ENCODE peak calls at places on chromosome 21, in four cellular contexts. One of them, this sample, is unnamed. For H3K4me1, the result is how much of the 10 kb centered on the place peaks cover.

GRCh38 chr21:9008636-9009035 is 1512.7 kb upstream of the TPTE start:
- DNase-seq in transverse colon: no peak
- DNase-seq in Peyer's patch: no peak
- DNase-seq in upper lobe of left lung: no peak
- DNase-seq in this sample: no peak

GRCh38 chr21:15138475-15138874 is 73.7 kb upstream of the NRIP1 start:
- DNase-seq in transverse colon: peak
- DNase-seq in Peyer's patch: peak
- DNase-seq in upper lobe of left lung: no peak
- DNase-seq in this sample: no peak

GRCh38 chr21:17406202-17406601 is 106.6 kb upstream of the CXADR start:
- DNase-seq in transverse colon: no peak
- DNase-seq in Peyer's patch: no peak
- DNase-seq in upper lobe of left lung: no peak
- DNase-seq in this sample: no peak

GRCh38 chr21:37232274-37233018 is 34.7 kb downstream of the VPS26C start:
- DNase-seq in transverse colon: no peak
- DNase-seq in Peyer's patch: peak
- DNase-seq in upper lobe of left lung: no peak
- DNase-seq in this sample: no peak

GRCh38 chr21:34598931-34599400 is 15.9 kb downstream of the RCAN1 start:
- DNase-seq in transverse colon: no peak
- DNase-seq in Peyer's patch: peak
- DNase-seq in upper lobe of left lung: no peak
- DNase-seq in this sample: no peak

GRCh38 chr21:36080386-36080785 is 10.6 kb downstream of the CBR1 start:
- DNase-seq in transverse colon: no peak
- DNase-seq in Peyer's patch: no peak
- DNase-seq in upper lobe of left lung: no peak
- DNase-seq in this sample: no peak

GRCh38 chr21:25607151-25607811 is at the start of gene MRPL39:
- DNase-seq in transverse colon: peak
- DNase-seq in Peyer's patch: peak
- DNase-seq in upper lobe of left lung: peak
- DNase-seq in this sample: peak

GRCh38 chr21:23936224-23936623 is 1671.1 kb downstream of the MRPL39 start:
- DNase-seq in transverse colon: no peak
- DNase-seq in Peyer's patch: no peak
- DNase-seq in upper lobe of left lung: no peak
- DNase-seq in this sample: no peak

GRCh38 chr21:37364722-37365121 is 1.9 kb upstream of the DYRK1A start:
- DNase-seq in transverse colon: no peak
- DNase-seq in Peyer's patch: no peak
- DNase-seq in upper lobe of left lung: no peak
- DNase-seq in this sample: no peak

GRCh38 chr21:16419188-16419874 is 689.5 kb downstream of the USP25 start:
- DNase-seq in transverse colon: peak
- DNase-seq in Peyer's patch: peak
- DNase-seq in upper lobe of left lung: no peak
- DNase-seq in this sample: peak

GRCh38 chr21:36478207-36478701 is 1.7 kb downstream of the CLDN14 start:
- DNase-seq in transverse colon: no peak
- DNase-seq in Peyer's patch: no peak
- DNase-seq in upper lobe of left lung: no peak
- DNase-seq in this sample: no peak

GRCh38 chr21:34846601-34847112 is 177.9 kb downstream of the CLIC6 start:
- DNase-seq in transverse colon: peak
- DNase-seq in Peyer's patch: no peak
- DNase-seq in upper lobe of left lung: no peak
- DNase-seq in this sample: no peak

GRCh38 chr21:37159053-37159776 is 86.2 kb downstream of the TTC3 start:
- DNase-seq in transverse colon: no peak
- DNase-seq in Peyer's patch: no peak
- DNase-seq in upper lobe of left lung: no peak
- DNase-seq in this sample: no peak

GRCh38 chr21:26169061-26169610 is 1.4 kb downstream of the APP start:
- DNase-seq in transverse colon: peak
- DNase-seq in Peyer's patch: peak
- DNase-seq in upper lobe of left lung: no peak
- DNase-seq in this sample: peak

GRCh38 chr21:16086121-16086520 is 356.3 kb downstream of the USP25 start:
- DNase-seq in transverse colon: no peak
- DNase-seq in Peyer's patch: no peak
- DNase-seq in upper lobe of left lung: no peak
- DNase-seq in this sample: no peak

GRCh38 chr21:14833952-14834351 is 230.8 kb downstream of the NRIP1 start:
- DNase-seq in transverse colon: no peak
- DNase-seq in Peyer's patch: no peak
- DNase-seq in upper lobe of left lung: no peak
- DNase-seq in this sample: no peak

GRCh38 chr21:15037894-15038293 is 26.9 kb downstream of the NRIP1 start:
- DNase-seq in transverse colon: no peak
- DNase-seq in Peyer's patch: no peak
- DNase-seq in upper lobe of left lung: no peak
- DNase-seq in this sample: no peak

GRCh38 chr21:17389311-17389710 is 123.5 kb upstream of the CXADR start:
- DNase-seq in transverse colon: no peak
- DNase-seq in Peyer's patch: no peak
- DNase-seq in upper lobe of left lung: no peak
- DNase-seq in this sample: no peak

GRCh38 chr21:18636897-18637296 is 233.3 kb upstream of the TMPRSS15 start:
- DNase-seq in transverse colon: no peak
- DNase-seq in Peyer's patch: no peak
- DNase-seq in upper lobe of left lung: no peak
- DNase-seq in this sample: no peak

GRCh38 chr21:28509031-28509430 is 483.6 kb downstream of the LTN1 start:
- DNase-seq in transverse colon: no peak
- DNase-seq in Peyer's patch: no peak
- DNase-seq in upper lobe of left lung: no peak
- DNase-seq in this sample: no peak

GRCh38 chr21:37198989-37199924 is 67.9 kb downstream of the VPS26C start:
- DNase-seq in transverse colon: no peak
- DNase-seq in Peyer's patch: no peak
- DNase-seq in upper lobe of left lung: no peak
- DNase-seq in this sample: no peak

GRCh38 chr21:41873005-41873404 is 6.1 kb downstream of the PRDM15 start:
- DNase-seq in transverse colon: no peak
- DNase-seq in Peyer's patch: no peak
- DNase-seq in upper lobe of left lung: no peak
- DNase-seq in this sample: no peak
- H3K4me1 ChIP-seq in transverse colon: under half
- H3K4me1 ChIP-seq in Peyer's patch: under half
- H3K4me1 ChIP-seq in upper lobe of left lung: under half
- H3K4me1 ChIP-seq in this sample: under half

DNA sequence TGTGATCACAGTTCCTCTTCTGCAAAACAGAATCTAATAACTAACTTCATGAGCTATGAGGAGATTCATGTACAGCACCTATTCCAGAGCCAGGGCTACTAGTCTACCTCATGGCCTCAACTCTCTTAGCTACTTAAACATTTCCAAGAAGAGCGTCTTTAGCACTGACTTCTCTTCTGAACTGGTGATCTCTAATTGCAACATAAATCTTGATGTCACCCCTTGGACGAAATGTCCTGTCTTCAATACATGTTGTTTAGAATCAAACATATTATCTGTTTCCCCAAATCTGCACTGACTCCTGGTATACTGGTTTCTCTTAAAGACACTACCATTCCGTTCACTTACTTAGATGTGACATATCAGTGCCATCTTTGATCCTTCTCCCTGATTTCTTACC is 88.2 kb downstream of the GRIK1 start:
- DNase-seq in transverse colon: no peak
- DNase-seq in Peyer's patch: no peak
- DNase-seq in upper lobe of left lung: no peak
- DNase-seq in this sample: no peak
- TF ChIP-seq POLR2A in transverse colon: no peak
- TF ChIP-seq POLR2A in Peyer's patch: no peak
- TF ChIP-seq POLR2A in upper lobe of left lung: no peak
- TF ChIP-seq POLR2A in this sample: no peak

GRCh38 chr21:31616216-31616615 is 43.3 kb upstream of the SOD1 start:
- DNase-seq in transverse colon: no peak
- DNase-seq in Peyer's patch: no peak
- DNase-seq in upper lobe of left lung: no peak
- DNase-seq in this sample: no peak

GRCh38 chr21:31609081-31609480 is 50.4 kb upstream of the SOD1 start:
- DNase-seq in transverse colon: no peak
- DNase-seq in Peyer's patch: no peak
- DNase-seq in upper lobe of left lung: no peak
- DNase-seq in this sample: no peak

GRCh38 chr21:31614705-31615104 is 44.8 kb upstream of the SOD1 start:
- DNase-seq in transverse colon: no peak
- DNase-seq in Peyer's patch: no peak
- DNase-seq in upper lobe of left lung: no peak
- DNase-seq in this sample: no peak

GRCh38 chr21:31611445-31611844 is 48.0 kb upstream of the SOD1 start:
- DNase-seq in transverse colon: no peak
- DNase-seq in Peyer's patch: no peak
- DNase-seq in upper lobe of left lung: no peak
- DNase-seq in this sample: no peak

GRCh38 chr21:31612889-31613785 is 46.4 kb upstream of the SOD1 start:
- DNase-seq in transverse colon: no peak
- DNase-seq in Peyer's patch: no peak
- DNase-seq in upper lobe of left lung: peak
- DNase-seq in this sample: no peak
- H3K4me1 ChIP-seq in transverse colon: under half
- H3K4me1 ChIP-seq in Peyer's patch: under half
- H3K4me1 ChIP-seq in upper lobe of left lung: under half
- H3K4me1 ChIP-seq in this sample: under half

DNA sequence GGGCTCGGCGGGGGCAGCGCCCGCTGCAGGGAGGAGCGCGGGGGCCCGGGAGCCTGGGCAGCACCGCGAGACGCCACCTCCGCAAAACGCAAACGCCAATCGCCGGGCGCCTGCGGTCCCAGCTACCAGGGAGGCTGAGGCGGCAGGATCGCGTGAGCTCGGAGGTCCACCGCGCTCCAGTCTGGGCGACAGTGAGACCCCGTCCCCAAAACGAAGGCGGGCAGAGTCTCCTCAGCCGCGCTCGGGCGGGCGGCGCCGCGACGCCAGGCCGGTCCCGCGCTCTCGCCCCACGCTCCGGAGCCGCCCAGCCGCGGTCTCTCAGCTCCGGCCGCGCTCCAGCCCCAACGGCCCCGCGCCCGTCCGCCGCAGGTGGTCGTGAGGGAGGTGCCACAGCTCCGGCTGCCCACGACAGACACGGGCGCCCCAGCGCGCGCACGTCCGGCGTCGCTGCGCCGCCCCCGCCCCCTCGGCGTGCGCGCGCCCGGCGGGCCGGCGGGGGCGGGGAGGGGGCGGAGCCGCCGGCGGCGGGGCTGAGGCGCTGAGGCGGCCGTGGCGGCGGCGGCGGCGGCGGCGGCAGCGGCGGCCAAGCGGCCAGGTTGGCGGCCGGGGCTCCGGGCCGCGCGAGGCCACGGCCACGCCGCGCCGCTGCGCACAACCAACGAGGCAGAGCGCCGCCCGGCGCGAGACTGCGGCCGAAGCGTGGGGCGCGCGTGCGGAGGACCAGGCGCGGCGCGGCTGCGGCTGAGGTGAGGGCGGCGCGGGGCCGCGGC is at the start of gene ADARB1:
- DNase-seq in transverse colon: peak
- DNase-seq in Peyer's patch: peak
- DNase-seq in upper lobe of left lung: peak
- DNase-seq in this sample: peak
- TF ChIP-seq POLR2A in transverse colon: no peak
- TF ChIP-seq POLR2A in Peyer's patch: peak
- TF ChIP-seq POLR2A in upper lobe of left lung: peak
- TF ChIP-seq POLR2A in this sample: no peak

GRCh38 chr21:43919871-43920801 is 55.1 kb downstream of the AGPAT3 start:
- DNase-seq in transverse colon: no peak
- DNase-seq in Peyer's patch: no peak
- DNase-seq in upper lobe of left lung: no peak
- DNase-seq in this sample: no peak
- H3K4me1 ChIP-seq in transverse colon: under half
- H3K4me1 ChIP-seq in Peyer's patch: under half
- H3K4me1 ChIP-seq in upper lobe of left lung: under half
- H3K4me1 ChIP-seq in this sample: under half

GRCh38 chr21:32569261-32570230 is 15.8 kb downstream of the TCP10L start:
- DNase-seq in transverse colon: peak
- DNase-seq in Peyer's patch: peak
- DNase-seq in upper lobe of left lung: peak
- DNase-seq in this sample: peak
- TF ChIP-seq POLR2A in transverse colon: peak
- TF ChIP-seq POLR2A in Peyer's patch: no peak
- TF ChIP-seq POLR2A in upper lobe of left lung: peak
- TF ChIP-seq POLR2A in this sample: no peak

GRCh38 chr21:33267250-33267649 is 1.1 kb downstream of the IL10RB start:
- DNase-seq in transverse colon: no peak
- DNase-seq in Peyer's patch: no peak
- DNase-seq in upper lobe of left lung: no peak
- DNase-seq in this sample: no peak

GRCh38 chr21:33268392-33268735 is 2.2 kb downstream of the IL10RB start:
- DNase-seq in transverse colon: peak
- DNase-seq in Peyer's patch: no peak
- DNase-seq in upper lobe of left lung: no peak
- DNase-seq in this sample: no peak

GRCh38 chr21:33270986-33271385 is 4.8 kb downstream of the IL10RB start:
- DNase-seq in transverse colon: no peak
- DNase-seq in Peyer's patch: no peak
- DNase-seq in upper lobe of left lung: no peak
- DNase-seq in this sample: no peak

GRCh38 chr21:33266784-33267135 is 593 bp downstream of the IL10RB start:
- DNase-seq in transverse colon: peak
- DNase-seq in Peyer's patch: peak
- DNase-seq in upper lobe of left lung: no peak
- DNase-seq in this sample: no peak

DNA sequence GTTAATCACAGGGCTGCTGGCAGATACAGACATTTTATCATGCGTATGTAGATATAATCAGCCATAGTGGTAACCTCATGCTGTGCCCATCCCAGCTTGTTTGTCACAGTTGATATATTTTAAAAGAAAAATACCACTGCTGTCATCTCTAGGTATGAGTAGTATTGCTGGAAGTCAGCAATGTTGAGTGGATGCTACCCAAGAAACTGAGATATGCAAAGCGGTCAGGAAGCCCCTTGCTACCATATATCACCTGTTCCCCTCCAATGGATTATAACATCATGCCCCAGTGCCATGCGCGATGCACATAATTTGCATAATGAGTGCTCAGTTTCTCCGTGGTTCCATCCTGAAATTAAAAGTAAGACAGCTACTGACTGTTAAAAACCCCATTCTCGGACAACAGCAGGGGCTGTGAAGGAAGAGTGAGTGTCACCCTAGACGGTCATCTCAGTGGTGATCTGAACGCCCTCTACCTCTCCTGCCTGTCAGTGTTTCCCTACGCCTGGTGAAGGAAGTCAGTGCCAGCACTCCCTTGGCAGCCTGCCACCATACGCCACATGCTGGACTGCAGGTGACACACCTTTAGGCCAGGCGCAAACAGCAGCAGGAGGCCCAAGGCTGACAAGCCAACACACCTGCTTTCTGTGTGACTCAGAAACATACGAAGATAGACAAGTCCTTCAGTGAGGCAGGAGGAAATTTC is 2.7 kb downstream of the IL10RB start:
- DNase-seq in transverse colon: peak
- DNase-seq in Peyer's patch: peak
- DNase-seq in upper lobe of left lung: no peak
- DNase-seq in this sample: peak
- H3K4me1 ChIP-seq in transverse colon: under half
- H3K4me1 ChIP-seq in Peyer's patch: under half
- H3K4me1 ChIP-seq in upper lobe of left lung: under half
- H3K4me1 ChIP-seq in this sample: under half

GRCh38 chr21:43467785-43468184 is 40.9 kb upstream of the SIK1 start:
- DNase-seq in transverse colon: no peak
- DNase-seq in Peyer's patch: peak
- DNase-seq in upper lobe of left lung: no peak
- DNase-seq in this sample: no peak
- TF ChIP-seq POLR2A in transverse colon: no peak
- TF ChIP-seq POLR2A in Peyer's patch: no peak
- TF ChIP-seq POLR2A in upper lobe of left lung: no peak
- TF ChIP-seq POLR2A in this sample: no peak